ENCODE peak calls at places on chromosome 22, in nine cellular contexts. G is amniotic stem cell; V is EL; L is left colon; C is central memory CD4-positive, alpha-beta T cell; R is CD4-positive, alpha-beta T cell; S is HuH-7; Q is tibial artery; H is NCI-H1105 treated with DMSO at 0.1 percent for 48 hours. U is an unnamed sample.

GRCh38 chr22:21568207-21569075 is 927 bp downstream of the UBE2L3 start:
- DNase-seq in G (no peak), V (peak; percentile 49), L (peak; percentile 33), C (peak; percentile 41), R (peak; percentile 2), S (no peak), Q (peak; percentile 20), H (no peak), U (peak; percentile 16)

GRCh38 chr22:49350441-49351121 is 477.1 kb downstream of the BRD1 start:
- DNase-seq in G (no peak), V (no peak), L (no peak), C (no peak), R (no peak), S (no peak), Q (no peak), H (no peak), U (no peak)

GRCh38 chr22:36197065-36197440 is 4.6 kb downstream of the APOL4 start:
- DNase-seq in G (peak; percentile 49), V (peak; percentile 63), L (peak; percentile 65), C (no peak), R (no peak), S (no peak), Q (peak; percentile 62), H (no peak), U (no peak)

GRCh38 chr22:46758867-46759290 is 3.6 kb upstream of the TBC1D22A start:
- DNase-seq in G (no peak), V (peak; percentile 58), L (no peak), C (peak; percentile 41), R (no peak), S (peak; percentile 85), Q (no peak), H (no peak), U (peak; percentile 56)

GRCh38 chr22:35154937-35155387 is 89.0 kb downstream of the ISX start:
- DNase-seq in G (peak; percentile 35), V (peak; percentile 57), L (peak; percentile 47), C (no peak), R (no peak), S (peak; percentile 74), Q (no peak), H (peak; percentile 66), U (peak; percentile 39)

GRCh38 chr22:36144886-36145541 is 15.5 kb downstream of the APOL3 start:
- DNase-seq in G (peak; percentile 56), V (peak; percentile 76), L (peak; percentile 51), C (peak; percentile 16), R (no peak), S (peak; percentile 38), Q (peak; percentile 63), H (peak; percentile 20), U (peak; percentile 51)

GRCh38 chr22:37777122-37777687 is 30.5 kb upstream of the GCAT start:
- DNase-seq in G (no peak), V (peak; percentile 85), L (peak; percentile 79), C (no peak), R (no peak), S (no peak), Q (no peak), H (peak; percentile 14), U (peak; percentile 88)

GRCh38 chr22:29219881-29220670 is 14.4 kb downstream of the EMID1 start:
- DNase-seq in G (no peak), V (no peak), L (no peak), C (no peak), R (no peak), S (peak; percentile 97), Q (no peak), H (no peak), U (no peak)

GRCh38 chr22:39623603-39624500 is 53.3 kb downstream of the CACNA1I start:
- DNase-seq in G (no peak), V (no peak), L (no peak), C (no peak), R (no peak), S (no peak), Q (no peak), H (no peak), U (no peak)

GRCh38 chr22:39960791-39961746 is 872 bp downstream of the TMA7B start:
- DNase-seq in G (no peak), V (peak; percentile 95), L (peak; percentile 38), C (peak; percentile 42), R (peak; percentile 31), S (no peak), Q (no peak), H (no peak), U (peak; percentile 98)

GRCh38 chr22:46336119-46337078 is 885 bp downstream of the TRMU start:
- DNase-seq in G (no peak), V (peak; percentile 29), L (no peak), C (no peak), R (no peak), S (peak; percentile 43), Q (no peak), H (no peak), U (no peak)

GRCh38 chr22:39627865-39628562 is 57.5 kb downstream of the CACNA1I start:
- DNase-seq in G (no peak), V (no peak), L (no peak), C (no peak), R (no peak), S (no peak), Q (no peak), H (no peak), U (no peak)

GRCh38 chr22:39174498-39175120 is 22.1 kb upstream of the CBX7 start:
- DNase-seq in G (peak; percentile 56), V (peak; percentile 99), L (peak; percentile 49), C (peak; percentile 69), R (peak; percentile 73), S (peak; percentile 68), Q (peak; percentile 76), H (no peak), U (peak; percentile 83)

GRCh38 chr22:31347251-31348008 is 1.3 kb upstream of the PATZ1 start:
- DNase-seq in G (peak; percentile 48), V (peak; percentile 67), L (peak; percentile 62), C (peak; percentile 58), R (peak; percentile 24), S (peak; percentile 74), Q (peak; percentile 50), H (peak; percentile 58), U (peak; percentile 57)

GRCh38 chr22:40345801-40346177 is 511 bp upstream of the ADSL start:
- DNase-seq in G (peak; percentile 10), V (peak; percentile 51), L (peak; percentile 57), C (peak; percentile 56), R (peak; percentile 53), S (peak; percentile 34), Q (no peak), H (peak; percentile 34), U (peak; percentile 35)

GRCh38 chr22:38401336-38402084 is 53.5 kb downstream of the KCNJ4 start:
- DNase-seq in G (no peak), V (no peak), L (no peak), C (no peak), R (no peak), S (no peak), Q (no peak), H (no peak), U (no peak)

GRCh38 chr22:28882545-28882877 is 861 bp upstream of the ZNRF3 start:
- DNase-seq in G (no peak), V (peak; percentile 44), L (no peak), C (no peak), R (no peak), S (peak; percentile 42), Q (peak; percentile 33), H (no peak), U (peak; percentile 9)

GRCh38 chr22:30371981-30372380 is 15.2 kb downstream of the CCDC157 start:
- DNase-seq in G (no peak), V (no peak), L (no peak), C (no peak), R (no peak), S (no peak), Q (no peak), H (peak; percentile 19), U (no peak)

GRCh38 chr22:36846949-36847348 is 13.9 kb upstream of the NCF4 start:
- DNase-seq in G (no peak), V (no peak), L (no peak), C (no peak), R (no peak), S (no peak), Q (no peak), H (no peak), U (no peak)

GRCh38 chr22:19226428-19226827 is 47.9 kb upstream of the SLC25A1 start:
- DNase-seq in G (no peak), V (no peak), L (no peak), C (no peak), R (no peak), S (no peak), Q (no peak), H (no peak), U (no peak)

GRCh38 chr22:29254283-29254653 is 13.5 kb downstream of the RHBDD3 start:
- DNase-seq in G (no peak), V (no peak), L (no peak), C (no peak), R (no peak), S (peak; percentile 13), Q (no peak), H (no peak), U (no peak)

GRCh38 chr22:49433717-49434611 is 393.7 kb downstream of the BRD1 start:
- DNase-seq in G (no peak), V (no peak), L (no peak), C (no peak), R (no peak), S (peak; percentile 46), Q (peak; percentile 13), H (no peak), U (no peak)

GRCh38 chr22:38122616-38123015 is 12.1 kb upstream of the BAIAP2L2 start:
- DNase-seq in G (no peak), V (no peak), L (no peak), C (no peak), R (no peak), S (no peak), Q (no peak), H (no peak), U (no peak)

GRCh38 chr22:23548501-23549197 is 31.4 kb downstream of the IGLL1 start:
- DNase-seq in G (no peak), V (no peak), L (no peak), C (no peak), R (no peak), S (no peak), Q (no peak), H (no peak), U (no peak)

GRCh38 chr22:47340851-47341436 is 578.5 kb downstream of the TBC1D22A start:
- DNase-seq in G (no peak), V (no peak), L (no peak), C (no peak), R (no peak), S (no peak), Q (no peak), H (no peak), U (no peak)

U was measured in HCEC 1CT.